ENCODE peak calls at places on chromosomes 2 and 18, in seven cellular contexts. W is astrocyte; I is activated CD8-positive, alpha-beta T cell treated with anti-CD3 and anti-CD28 coated beads for 36 hours; C is MM.1S; K is RWPE1; V is transverse colon; E is H9. N is an unnamed sample.
A peak's percentile ranks its signal among the peaks of the same experiment; 100 is the strongest.

GRCh38 chr2:54646170-54646927 is 77.1 kb upstream of the EML6 start:
- DNase-seq in W (no peak), I (no peak), C (no peak), K (no peak), V (no peak), E (no peak), N (no peak)

GRCh38 chr2:174836345-174836999 is 72.2 kb upstream of the CHRNA1 start:
- DNase-seq in W (peak; percentile 95), I (no peak), C (no peak), K (peak; percentile 81), V (no peak), E (no peak), N (no peak)

GRCh38 chr2:174247474-174248186 is 702 bp downstream of the OLA1 start:
- DNase-seq in W (peak; percentile 12), I (no peak), C (peak; percentile 36), K (peak; percentile 20), V (no peak), E (peak; percentile 53), N (no peak)

GRCh38 chr2:111185496-111186022 is 64.8 kb downstream of the BCL2L11 start:
- DNase-seq in W (no peak), I (no peak), C (no peak), K (no peak), V (peak; percentile 88), E (no peak), N (no peak)

GRCh38 chr2:8641516-8641915 is 40.3 kb upstream of the ID2 start:
- DNase-seq in W (no peak), I (no peak), C (no peak), K (no peak), V (no peak), E (no peak), N (no peak)

GRCh38 chr2:9708683-9709538 is 78.1 kb upstream of the YWHAQ start:
- DNase-seq in W (no peak), I (peak; percentile 37), C (no peak), K (no peak), V (no peak), E (no peak), N (no peak)

GRCh38 chr18:456361-456821 is 44.1 kb downstream of the COLEC12 start:
- DNase-seq in W (no peak), I (no peak), C (no peak), K (no peak), V (peak; percentile 30), E (no peak), N (no peak)

GRCh38 chr2:169082995-169083394 is 13.6 kb downstream of the DHRS9 start:
- DNase-seq in W (no peak), I (no peak), C (no peak), K (no peak), V (no peak), E (no peak), N (no peak)

GRCh38 chr2:160349306-160349705 is 144.3 kb downstream of the RBMS1 start:
- DNase-seq in W (no peak), I (no peak), C (no peak), K (no peak), V (no peak), E (no peak), N (no peak)

GRCh38 chr18:73235491-73235890 is 367.7 kb upstream of the NETO1 start:
- DNase-seq in W (peak; percentile 97), I (no peak), C (peak; percentile 30), K (peak; percentile 76), V (no peak), E (no peak), N (no peak)

DNA sequence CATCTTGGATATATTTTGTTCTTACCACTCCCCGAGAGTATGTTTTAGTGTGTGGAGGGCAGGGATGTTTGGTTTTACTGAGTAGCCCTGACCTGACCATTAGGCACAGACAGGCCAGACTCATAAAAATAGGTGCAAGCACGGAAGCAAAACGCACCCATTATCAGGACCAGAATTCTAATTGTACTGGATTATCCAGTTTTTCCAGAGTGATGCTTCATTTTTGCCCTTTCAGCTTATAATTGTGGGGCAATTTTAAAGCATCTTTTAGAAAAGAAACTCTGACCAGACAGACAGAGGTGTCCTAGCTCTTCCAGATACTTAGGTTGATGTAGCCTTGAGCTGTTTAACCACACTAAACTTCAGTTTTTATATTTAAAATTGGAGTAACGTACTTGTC is 4.4 kb downstream of the NCOA1 start:
- DNase-seq in W (no peak), I (no peak), C (no peak), K (no peak), V (no peak), E (no peak), N (no peak)
- TF ChIP-seq CTCF in W (no peak), I (no peak), C (no peak), K (no peak), V (no peak), E (no peak), N (no peak)

DNA sequence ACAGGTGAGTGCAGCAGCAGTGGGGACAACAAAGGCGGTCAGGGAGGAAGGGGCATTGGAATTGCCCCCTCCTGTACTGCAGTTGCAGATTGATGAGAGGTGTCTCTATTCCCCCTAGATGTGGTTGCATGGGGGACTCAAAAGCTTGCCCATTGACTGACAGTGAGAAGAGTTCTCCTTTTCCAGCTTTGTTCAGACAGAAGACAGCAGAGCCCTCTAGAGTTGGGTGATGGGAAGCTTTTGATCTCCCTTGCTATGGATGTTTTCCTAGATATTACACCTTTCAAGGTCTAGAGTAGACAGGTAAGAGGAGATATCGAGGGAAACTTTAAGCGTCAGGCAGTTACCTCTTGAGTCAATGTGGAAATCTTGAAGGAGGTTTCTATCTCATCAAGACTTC is 2.9 kb downstream of the PROKR1 start:
- DNase-seq in W (no peak), I (no peak), C (no peak), K (no peak), V (no peak), E (no peak), N (no peak)
- TF ChIP-seq CTCF in W (no peak), I (no peak), C (no peak), K (no peak), V (no peak), E (peak; percentile 31), N (no peak)

GRCh38 chr2:178478442-178479274 is at the start of gene FKBP7:
- DNase-seq in W (peak; percentile 66), I (peak; percentile 84), C (peak; percentile 88), K (peak; percentile 80), V (peak; percentile 91), E (peak; percentile 85), N (peak; percentile 69)

GRCh38 chr2:178480227-178481181 is at the start of gene PLEKHA3:
- DNase-seq in W (peak; percentile 89), I (peak; percentile 79), C (peak; percentile 86), K (peak; percentile 93), V (peak; percentile 95), E (peak; percentile 91), N (peak; percentile 79)

GRCh38 chr2:178478102-178478441 is 328 bp downstream of the FKBP7 start:
- DNase-seq in W (no peak), I (peak; percentile 25), C (no peak), K (no peak), V (peak; percentile 20), E (no peak), N (no peak)

GRCh38 chr2:178479758-178480226 is 465 bp upstream of the PLEKHA3 start:
- DNase-seq in W (no peak), I (no peak), C (no peak), K (no peak), V (no peak), E (no peak), N (no peak)

DNA sequence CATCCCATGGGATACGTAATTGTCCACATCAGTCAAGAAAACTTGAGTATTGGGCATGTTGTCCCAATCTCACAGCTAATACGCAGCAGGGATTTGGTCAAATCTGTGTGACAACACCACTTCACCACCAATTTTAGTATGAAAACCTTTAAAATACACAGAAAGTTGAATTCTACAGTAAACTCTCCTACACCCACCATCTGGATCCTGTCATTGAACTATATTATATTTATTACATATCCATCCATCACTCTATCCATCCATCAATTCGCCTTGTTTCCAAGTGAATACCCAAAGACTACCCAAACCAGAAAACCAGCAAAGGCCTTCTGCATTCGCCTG is 846 bp upstream of the FKBP7 start:
- DNase-seq in W (no peak), I (no peak), C (no peak), K (no peak), V (no peak), E (no peak), N (no peak)
- TF ChIP-seq CTCF in W (no peak), I (peak; percentile 60), C (no peak), K (peak; percentile 35), V (no peak), E (no peak), N (no peak)

GRCh38 chr2:105769504-105769903 is 24.8 kb downstream of the NCK2 start:
- DNase-seq in W (no peak), I (peak; percentile 43), C (no peak), K (no peak), V (no peak), E (peak; percentile 56), N (no peak)
- TF ChIP-seq CTCF in W (peak; percentile 12), I (peak; percentile 53), C (no peak), K (no peak), V (no peak), E (peak; percentile 47), N (no peak)

GRCh38 chr2:234611209-234611608 is 114.3 kb upstream of the ARL4C start:
- DNase-seq in W (no peak), I (peak; percentile 13), C (no peak), K (no peak), V (no peak), E (no peak), N (no peak)
- TF ChIP-seq CTCF in W (peak; percentile 44), I (peak; percentile 53), C (peak; percentile 15), K (no peak), V (peak; percentile 28), E (peak; percentile 77), N (no peak)

GRCh38 chr18:11398625-11399024 is 210.8 kb upstream of the SLC35G4 start:
- DNase-seq in W (no peak), I (no peak), C (no peak), K (peak; percentile 10), V (no peak), E (no peak), N (no peak)
- TF ChIP-seq CTCF in W (peak; percentile 11), I (no peak), C (no peak), K (peak; percentile 17), V (no peak), E (peak; percentile 58), N (no peak)

GRCh38 chr2:106572541-106573148 is 85.5 kb downstream of the CD8B2 start:
- DNase-seq in W (no peak), I (peak; percentile 53), C (peak; percentile 14), K (no peak), V (no peak), E (peak; percentile 49), N (no peak)
- TF ChIP-seq CTCF in W (peak; percentile 35), I (peak; percentile 71), C (peak; percentile 63), K (peak; percentile 68), V (peak; percentile 42), E (peak; percentile 86), N (no peak)

GRCh38 chr2:239273280-239274234 is 127.3 kb downstream of the HDAC4 start:
- DNase-seq in W (no peak), I (peak; percentile 10), C (no peak), K (no peak), V (peak; percentile 25), E (no peak), N (no peak)
- TF ChIP-seq CTCF in W (no peak), I (no peak), C (no peak), K (no peak), V (no peak), E (no peak), N (no peak)

GRCh38 chr2:88950010-88950409 is 258.5 kb downstream of the RPIA start:
- DNase-seq in W (no peak), I (no peak), C (peak; percentile 15), K (peak; percentile 9), V (no peak), E (no peak), N (no peak)
- TF ChIP-seq CTCF in W (no peak), I (peak; percentile 21), C (peak; percentile 65), K (no peak), V (no peak), E (peak; percentile 26), N (no peak)